ENCODE peak calls at places on chromosomes 7 and 10, in six cellular contexts. E, N, J, M, G and X are unnamed samples.

GRCh38 chr7:118195837-118196474 is 12.0 kb downstream of the LSM8 start:
- DNase-seq in J (peak), E (peak), N (peak), G (peak), M (peak), X (no peak)

GRCh38 chr7:101226686-101227085 is 8.7 kb downstream of the ZNHIT1 start:
- DNase-seq in G (no peak), N (no peak), E (no peak), M (no peak), J (no peak), X (no peak)

GRCh38 chr10:86520871-86521619 is 547 bp downstream of the WAPL start:
- DNase-seq in M (no peak), J (peak), E (no peak), G (peak), N (peak), X (no peak)

GRCh38 chr7:49866076-49866735 is 92.8 kb downstream of the VWC2 start:
- DNase-seq in N (no peak), M (no peak), G (no peak), E (no peak), J (no peak), X (no peak)

GRCh38 chr10:50501478-50501877 is 122.3 kb downstream of the SGMS1 start:
- DNase-seq in E (no peak), G (no peak), N (no peak), J (peak), M (no peak), X (no peak)

GRCh38 chr7:101538596-101539459 is 90.3 kb downstream of the MYL10 start:
- DNase-seq in N (peak), M (peak), J (peak), E (no peak), G (peak), X (peak)

GRCh38 chr10:43906470-43906869 is 257.8 kb upstream of the ZNF32 start:
- DNase-seq in N (no peak), J (peak), G (no peak), E (no peak), M (no peak), X (no peak)

GRCh38 chr7:23546897-23547572 is 15.3 kb upstream of the TRA2A start:
- DNase-seq in J (peak), N (peak), M (peak), G (peak), E (peak), X (no peak)

DNA sequence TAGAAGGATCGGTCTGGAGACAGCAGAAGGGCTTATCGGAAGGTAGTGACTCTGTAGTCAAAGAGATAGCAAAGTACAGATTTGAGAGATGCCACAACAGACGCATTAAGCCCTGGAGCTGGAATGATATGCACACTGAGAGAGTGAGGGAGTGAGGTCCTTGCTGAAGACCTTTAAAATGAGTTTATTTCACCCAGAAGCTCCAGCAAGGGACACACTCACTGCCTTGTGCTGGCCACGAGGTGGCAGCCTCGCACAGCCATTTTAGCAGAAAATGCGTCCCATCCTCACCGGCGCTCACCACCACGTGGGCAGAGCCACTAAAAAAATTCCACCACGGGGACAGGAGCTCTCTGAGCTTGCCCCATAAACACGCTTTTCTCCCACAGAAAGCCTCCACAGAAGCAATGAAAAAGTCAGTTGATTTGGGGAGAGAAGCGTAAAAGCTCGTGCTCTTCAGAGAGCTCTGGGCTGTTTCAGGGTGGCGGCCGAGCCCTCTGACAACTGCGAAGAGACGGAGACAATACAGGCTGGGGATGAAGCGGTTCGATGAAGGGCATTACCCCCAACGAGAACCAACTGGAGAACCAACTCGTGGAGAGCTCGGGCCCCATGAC is 163.0 kb upstream of the KLF14 start:
- DNase-seq in N (peak), J (peak), M (no peak), E (no peak), G (peak), X (no peak)
- TF ChIP-seq CTCF in N (peak), J (peak), M (peak), E (peak), G (peak), X (peak)

GRCh38 chr7:157235357-157236018 is 96.8 kb downstream of the UBE3C start:
- DNase-seq in G (no peak), E (no peak), N (no peak), M (no peak), J (peak), X (no peak)

GRCh38 chr7:157241631-157242030 is 95.2 kb upstream of the DNAJB6 start:
- DNase-seq in J (no peak), N (no peak), G (no peak), E (no peak), M (no peak), X (no peak)

GRCh38 chr7:157239571-157240270 is 97.1 kb upstream of the DNAJB6 start:
- DNase-seq in G (no peak), M (no peak), N (no peak), J (no peak), E (no peak), X (no peak)

GRCh38 chr7:157234271-157234670 is 95.5 kb downstream of the UBE3C start:
- DNase-seq in J (no peak), M (peak), G (no peak), N (no peak), E (no peak), X (no peak)

GRCh38 chr7:157238087-157238486 is 98.7 kb upstream of the DNAJB6 start:
- DNase-seq in E (no peak), N (no peak), G (no peak), J (no peak), M (no peak), X (no peak)
- TF ChIP-seq CTCF in E (no peak), N (no peak), G (peak), J (no peak), M (peak), X (peak)

GRCh38 chr7:70810558-70811139 is 321.3 kb upstream of the GALNT17 start:
- DNase-seq in N (no peak), J (no peak), M (no peak), G (no peak), E (no peak), X (no peak)

GRCh38 chr7:70807650-70808049 is 324.3 kb upstream of the GALNT17 start:
- DNase-seq in M (no peak), G (no peak), N (no peak), E (no peak), J (no peak), X (no peak)

GRCh38 chr7:70808876-70809275 is 323.1 kb upstream of the GALNT17 start:
- DNase-seq in J (no peak), E (no peak), G (no peak), M (no peak), N (no peak), X (no peak)

GRCh38 chr7:70812511-70812910 is 319.4 kb upstream of the GALNT17 start:
- DNase-seq in E (no peak), J (no peak), N (no peak), M (no peak), G (no peak), X (no peak)
- TF ChIP-seq CTCF in E (no peak), J (no peak), N (no peak), M (peak), G (no peak), X (peak)

GRCh38 chr10:15824498-15824897 is 35.8 kb downstream of the MINDY3 start:
- DNase-seq in N (no peak), E (no peak), M (no peak), J (peak), G (peak), X (no peak)
- TF ChIP-seq CTCF in N (no peak), E (peak), M (no peak), J (peak), G (peak), X (peak)